ENCODE peak calls at places on chromosomes 4 and X, in seven cellular contexts. V is fibroblast of pulmonary artery, X is HT1080, E is endothelial cell, Z is T-helper 2 cell, A is putamen, M is heart left ventricle. R is an unnamed sample.

GRCh38 chr4:52870225-52870624 is 8.1 kb downstream of the RASL11B start:
- DNase-seq in V (no peak), X (no peak), E (no peak), Z (no peak), A (no peak), M (peak), R (no peak)

GRCh38 chr4:139511320-139511719 is 44.7 kb downstream of the SETD7 start:
- DNase-seq in V (peak), X (peak), E (no peak), Z (no peak), A (peak), M (no peak), R (no peak)

GRCh38 chr4:100257567-100257966 is 67.3 kb upstream of the DDIT4L start:
- DNase-seq in V (no peak), X (peak), E (no peak), Z (no peak), A (no peak), M (no peak), R (no peak)

GRCh38 chr4:7279902-7280301 is 87.6 kb downstream of the SORCS2 start:
- DNase-seq in V (no peak), X (no peak), E (no peak), Z (no peak), A (no peak), M (no peak), R (no peak)

GRCh38 chr4:166091914-166092510 is 219.0 kb downstream of the TLL1 start:
- DNase-seq in V (peak), X (peak), E (no peak), Z (no peak), A (peak), M (no peak), R (peak)

GRCh38 chr4:120948382-120948781 is 25.9 kb upstream of the PRDM5 start:
- DNase-seq in V (no peak), X (peak), E (no peak), Z (no peak), A (no peak), M (no peak), R (no peak)

GRCh38 chrX:27591938-27592337 is 1.8 kb downstream of the DCAF8L2 start:
- DNase-seq in V (no peak), X (no peak), E (no peak), Z (no peak), A (no peak), M (no peak), R (no peak)

GRCh38 chr4:40550900-40551546 is 78.6 kb downstream of the RBM47 start:
- DNase-seq in V (peak), X (no peak), E (no peak), Z (no peak), A (no peak), M (no peak), R (peak)

GRCh38 chr4:87502580-87503238 is 26.5 kb downstream of the SPARCL1 start:
- DNase-seq in V (peak), X (no peak), E (no peak), Z (no peak), A (peak), M (no peak), R (no peak)

GRCh38 chr4:164011791-164012190 is 517.3 kb downstream of the TMA16 start:
- DNase-seq in V (no peak), X (no peak), E (no peak), Z (no peak), A (no peak), M (no peak), R (no peak)

GRCh38 chr4:169254546-169254983 is 16.2 kb downstream of the SH3RF1 start:
- DNase-seq in V (peak), X (peak), E (no peak), Z (no peak), A (no peak), M (peak), R (no peak)

GRCh38 chrX:124555036-124555595 is 208.8 kb downstream of the SH2D1A start:
- DNase-seq in V (peak), X (peak), E (no peak), Z (no peak), A (no peak), M (no peak), R (no peak)

GRCh38 chrX:149984411-149984810 is 46.1 kb upstream of the EOLA2 start:
- DNase-seq in V (no peak), X (no peak), E (no peak), Z (no peak), A (no peak), M (no peak), R (no peak)

GRCh38 chr4:17577660-17578481 is 873 bp downstream of the LAP3 start:
- DNase-seq in V (peak), X (peak), E (peak), Z (peak), A (peak), M (peak), R (peak)

GRCh38 chrX:148517191-148517590 is 16.8 kb downstream of the AFF2 start:
- DNase-seq in V (no peak), X (peak), E (no peak), Z (no peak), A (no peak), M (no peak), R (no peak)

GRCh38 chr4:150381026-150381425 is 200.9 kb upstream of the MAB21L2 start:
- DNase-seq in V (no peak), X (no peak), E (no peak), Z (no peak), A (no peak), M (no peak), R (no peak)

GRCh38 chr4:56655627-56656345 is 25.3 kb downstream of the HOPX start:
- DNase-seq in V (no peak), X (no peak), E (peak), Z (no peak), A (no peak), M (no peak), R (no peak)